ENCODE peak calls at places on chromosome 12, in four cellular contexts. One of them, this sample, is unnamed.

GRCh38 chr12:71144682-71145081 is 13.1 kb downstream of the TSPAN8 start:
- DNase-seq in adrenal gland: no peak
- DNase-seq in MCF 10A: no peak
- DNase-seq in stomach: no peak
- DNase-seq in this sample: no peak

GRCh38 chr12:127628655-127629054 is 638.3 kb upstream of the TMEM132C start:
- DNase-seq in stomach: no peak
- DNase-seq in adrenal gland: no peak
- DNase-seq in MCF 10A: peak; percentile 35
- DNase-seq in this sample: no peak

GRCh38 chr12:113299619-113300237 is 35.2 kb downstream of the SLC8B1 start:
- DNase-seq in stomach: peak; percentile 32
- DNase-seq in MCF 10A: peak; percentile 77
- DNase-seq in adrenal gland: peak; percentile 90
- DNase-seq in this sample: peak; percentile 19

GRCh38 chr12:49126852-49127763 is 4.1 kb downstream of the TUBA1B start:
- DNase-seq in adrenal gland: no peak
- DNase-seq in stomach: no peak
- DNase-seq in MCF 10A: no peak
- DNase-seq in this sample: no peak

GRCh38 chr12:89962648-89963047 is 254.0 kb upstream of the ATP2B1 start:
- DNase-seq in stomach: no peak
- DNase-seq in adrenal gland: no peak
- DNase-seq in MCF 10A: no peak
- DNase-seq in this sample: no peak

GRCh38 chr12:45655186-45655585 is 74.3 kb upstream of the ARID2 start:
- DNase-seq in MCF 10A: peak; percentile 62
- DNase-seq in stomach: no peak
- DNase-seq in adrenal gland: peak; percentile 53
- DNase-seq in this sample: peak; percentile 4

GRCh38 chr12:119179335-119180021 is 747 bp downstream of the HSPB8 start:
- DNase-seq in MCF 10A: peak; percentile 12
- DNase-seq in adrenal gland: peak; percentile 70
- DNase-seq in stomach: peak; percentile 58
- DNase-seq in this sample: peak; percentile 54

GRCh38 chr12:17478908-17479673 is 610.9 kb downstream of the RERGL start:
- DNase-seq in adrenal gland: no peak
- DNase-seq in MCF 10A: no peak
- DNase-seq in stomach: no peak
- DNase-seq in this sample: no peak

GRCh38 chr12:32558941-32559340 is 120.2 kb upstream of the DNM1L start:
- DNase-seq in adrenal gland: no peak
- DNase-seq in MCF 10A: no peak
- DNase-seq in stomach: no peak
- DNase-seq in this sample: no peak

GRCh38 chr12:77943466-77943865 is 112.8 kb downstream of the NAV3 start:
- DNase-seq in MCF 10A: peak; percentile 87
- DNase-seq in stomach: no peak
- DNase-seq in adrenal gland: no peak
- DNase-seq in this sample: no peak

DNA sequence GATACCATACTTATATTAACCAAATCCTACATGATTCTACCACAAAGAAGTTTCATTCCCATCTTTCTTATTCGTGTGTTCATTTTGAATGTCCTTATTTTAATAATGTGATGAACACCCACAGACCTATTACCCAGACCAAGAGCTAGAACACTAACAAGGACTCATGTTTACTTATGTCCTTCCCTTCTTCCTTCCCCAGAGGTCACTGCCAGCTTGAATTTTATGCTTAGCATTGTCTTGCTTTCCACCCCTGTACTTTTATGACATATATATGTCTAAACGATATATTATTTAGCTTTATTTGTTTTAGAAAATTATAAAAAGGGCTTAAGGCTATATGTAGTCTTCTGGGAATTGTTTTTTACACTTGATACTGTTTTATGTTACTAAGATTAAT is 238.6 kb downstream of the LRIG3 start:
- DNase-seq in stomach: no peak
- DNase-seq in adrenal gland: no peak
- DNase-seq in MCF 10A: no peak
- DNase-seq in this sample: no peak
- TF ChIP-seq CTCF in stomach: no peak
- TF ChIP-seq CTCF in adrenal gland: no peak
- TF ChIP-seq CTCF in MCF 10A: no peak
- TF ChIP-seq CTCF in this sample: no peak

GRCh38 chr12:107543841-107544240 is 141.8 kb upstream of the PWP1 start:
- DNase-seq in stomach: no peak
- DNase-seq in adrenal gland: no peak
- DNase-seq in MCF 10A: no peak
- DNase-seq in this sample: no peak
- TF ChIP-seq CTCF in stomach: no peak
- TF ChIP-seq CTCF in adrenal gland: no peak
- TF ChIP-seq CTCF in MCF 10A: no peak
- TF ChIP-seq CTCF in this sample: no peak

GRCh38 chr12:57850924-57851323 is 4.4 kb upstream of the CTDSP2 start:
- DNase-seq in adrenal gland: no peak
- DNase-seq in MCF 10A: no peak
- DNase-seq in stomach: no peak
- DNase-seq in this sample: peak; percentile 18

GRCh38 chr12:57853864-57854556 is 7.5 kb upstream of the CTDSP2 start:
- DNase-seq in stomach: no peak
- DNase-seq in adrenal gland: no peak
- DNase-seq in MCF 10A: no peak
- DNase-seq in this sample: no peak

GRCh38 chr12:57851552-57852186 is 5.1 kb upstream of the CTDSP2 start:
- DNase-seq in stomach: no peak
- DNase-seq in adrenal gland: no peak
- DNase-seq in MCF 10A: no peak
- DNase-seq in this sample: no peak

GRCh38 chr12:57852195-57852594 is 5.7 kb upstream of the CTDSP2 start:
- DNase-seq in stomach: no peak
- DNase-seq in adrenal gland: no peak
- DNase-seq in MCF 10A: no peak
- DNase-seq in this sample: no peak

GRCh38 chr12:57852620-57853509 is 6.3 kb upstream of the CTDSP2 start:
- DNase-seq in stomach: no peak
- DNase-seq in adrenal gland: no peak
- DNase-seq in MCF 10A: no peak
- DNase-seq in this sample: peak; percentile 73
- TF ChIP-seq CTCF in stomach: peak; percentile 9
- TF ChIP-seq CTCF in adrenal gland: no peak
- TF ChIP-seq CTCF in MCF 10A: no peak
- TF ChIP-seq CTCF in this sample: peak; percentile 37

GRCh38 chr12:104976703-104977102 is 9.4 kb upstream of the NOPCHAP1 start:
- DNase-seq in stomach: no peak
- DNase-seq in MCF 10A: no peak
- DNase-seq in adrenal gland: no peak
- DNase-seq in this sample: no peak
- TF ChIP-seq CTCF in stomach: no peak
- TF ChIP-seq CTCF in MCF 10A: no peak
- TF ChIP-seq CTCF in adrenal gland: no peak
- TF ChIP-seq CTCF in this sample: no peak

GRCh38 chr12:97404093-97404492 is 58.5 kb upstream of the RMST start:
- DNase-seq in adrenal gland: no peak
- DNase-seq in MCF 10A: no peak
- DNase-seq in stomach: no peak
- DNase-seq in this sample: no peak

GRCh38 chr12:97408363-97408762 is 54.2 kb upstream of the RMST start:
- DNase-seq in stomach: no peak
- DNase-seq in MCF 10A: no peak
- DNase-seq in adrenal gland: no peak
- DNase-seq in this sample: no peak

DNA sequence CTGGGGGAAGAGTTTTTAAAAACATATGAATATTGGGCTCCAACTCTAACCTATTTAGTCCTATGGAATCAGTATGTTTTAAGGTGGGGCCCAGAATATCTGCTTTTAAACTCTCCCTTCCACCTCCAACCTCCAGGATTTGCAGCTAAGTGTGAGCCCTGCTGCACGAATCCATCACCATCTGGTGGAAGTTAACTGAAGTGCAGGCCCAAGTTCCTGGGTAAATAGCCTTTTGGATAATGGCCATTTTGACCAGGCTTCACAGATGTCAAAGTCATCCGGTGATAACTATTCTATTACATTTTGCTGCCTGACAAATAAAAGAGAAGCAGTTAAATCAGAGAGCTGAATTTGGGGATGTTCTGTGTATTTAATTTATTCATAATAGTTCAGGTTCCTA is 58.1 kb upstream of the RMST start:
- DNase-seq in stomach: peak; percentile 32
- DNase-seq in adrenal gland: peak; percentile 65
- DNase-seq in MCF 10A: peak; percentile 43
- DNase-seq in this sample: peak; percentile 57
- TF ChIP-seq CTCF in stomach: peak; percentile 50
- TF ChIP-seq CTCF in adrenal gland: peak; percentile 73
- TF ChIP-seq CTCF in MCF 10A: peak; percentile 73
- TF ChIP-seq CTCF in this sample: peak; percentile 97